ENCODE peak calls at places on chromosome 11, in four cellular contexts. One of them, this sample, is unnamed. For H3K27me3, the result is how much of the 10 kb centered on the place peaks cover.

GRCh38 chr11:72899238-72899637 is 85.0 kb downstream of the ATG16L2 start:
- DNase-seq in Peyer's patch: no peak
- DNase-seq in heart right ventricle: no peak
- DNase-seq in left ventricle myocardium inferior: no peak
- DNase-seq in this sample: no peak

GRCh38 chr11:69638941-69639681 is 1.8 kb upstream of the CCND1 start:
- DNase-seq in Peyer's patch: peak
- DNase-seq in heart right ventricle: peak
- DNase-seq in left ventricle myocardium inferior: peak
- DNase-seq in this sample: peak

GRCh38 chr11:116148645-116149044 is 624.1 kb downstream of the BUD13 start:
- DNase-seq in Peyer's patch: no peak
- DNase-seq in heart right ventricle: no peak
- DNase-seq in left ventricle myocardium inferior: no peak
- DNase-seq in this sample: no peak

GRCh38 chr11:61193596-61193995 is 9.7 kb upstream of the PGA3 start:
- DNase-seq in Peyer's patch: no peak
- DNase-seq in heart right ventricle: no peak
- DNase-seq in left ventricle myocardium inferior: no peak
- DNase-seq in this sample: no peak

GRCh38 chr11:15920856-15921629 is 435.3 kb downstream of the SOX6 start:
- DNase-seq in Peyer's patch: no peak
- DNase-seq in heart right ventricle: peak
- DNase-seq in left ventricle myocardium inferior: peak
- DNase-seq in this sample: no peak

GRCh38 chr11:14500181-14500651 is 605 bp upstream of the COPB1 start:
- DNase-seq in Peyer's patch: peak
- DNase-seq in heart right ventricle: peak
- DNase-seq in left ventricle myocardium inferior: peak
- DNase-seq in this sample: peak

GRCh38 chr11:3738723-3739122 is 58.6 kb downstream of the NUP98 start:
- DNase-seq in Peyer's patch: no peak
- DNase-seq in heart right ventricle: no peak
- DNase-seq in left ventricle myocardium inferior: no peak
- DNase-seq in this sample: no peak

GRCh38 chr11:84289381-84289906 is 1003.3 kb upstream of the CCDC90B start:
- DNase-seq in Peyer's patch: no peak
- DNase-seq in heart right ventricle: no peak
- DNase-seq in left ventricle myocardium inferior: no peak
- DNase-seq in this sample: no peak

GRCh38 chr11:1983601-1983961 is 14.1 kb downstream of the H19 start:
- DNase-seq in Peyer's patch: no peak
- DNase-seq in heart right ventricle: peak
- DNase-seq in left ventricle myocardium inferior: no peak
- DNase-seq in this sample: no peak

GRCh38 chr11:6333112-6333511 is 12.8 kb upstream of the CAVIN3 start:
- DNase-seq in Peyer's patch: no peak
- DNase-seq in heart right ventricle: no peak
- DNase-seq in left ventricle myocardium inferior: no peak
- DNase-seq in this sample: no peak

GRCh38 chr11:69694781-69695180 is 9.0 kb downstream of the FGF19 start:
- DNase-seq in Peyer's patch: no peak
- DNase-seq in heart right ventricle: no peak
- DNase-seq in left ventricle myocardium inferior: no peak
- DNase-seq in this sample: no peak

GRCh38 chr11:20647976-20648565 is 21.3 kb upstream of the NELL1 start:
- DNase-seq in Peyer's patch: peak
- DNase-seq in heart right ventricle: no peak
- DNase-seq in left ventricle myocardium inferior: no peak
- DNase-seq in this sample: no peak

GRCh38 chr11:87778341-87778740 is 396.9 kb downstream of the RAB38 start:
- DNase-seq in Peyer's patch: no peak
- DNase-seq in heart right ventricle: no peak
- DNase-seq in left ventricle myocardium inferior: no peak
- DNase-seq in this sample: no peak

GRCh38 chr11:93075782-93076181 is 106.3 kb downstream of the MTNR1B start:
- DNase-seq in Peyer's patch: no peak
- DNase-seq in heart right ventricle: no peak
- DNase-seq in left ventricle myocardium inferior: no peak
- DNase-seq in this sample: no peak

GRCh38 chr11:117072517-117073218 is 25.6 kb downstream of the SIK3 start:
- DNase-seq in Peyer's patch: no peak
- DNase-seq in heart right ventricle: no peak
- DNase-seq in left ventricle myocardium inferior: no peak
- DNase-seq in this sample: no peak

GRCh38 chr11:85647604-85648299 is at the start of gene TMEM126A:
- DNase-seq in Peyer's patch: peak
- DNase-seq in heart right ventricle: peak
- DNase-seq in left ventricle myocardium inferior: peak
- DNase-seq in this sample: peak

GRCh38 chr11:124961972-124962609 is 8.1 kb downstream of the CCDC15 start:
- DNase-seq in Peyer's patch: no peak
- DNase-seq in heart right ventricle: no peak
- DNase-seq in left ventricle myocardium inferior: no peak
- DNase-seq in this sample: no peak

GRCh38 chr11:58788355-58789023 is 56.0 kb downstream of the GLYATL2 start:
- DNase-seq in Peyer's patch: no peak
- DNase-seq in heart right ventricle: no peak
- DNase-seq in left ventricle myocardium inferior: no peak
- DNase-seq in this sample: peak

GRCh38 chr11:133020321-133020720 is 512.0 kb downstream of the OPCML start:
- DNase-seq in Peyer's patch: no peak
- DNase-seq in heart right ventricle: no peak
- DNase-seq in left ventricle myocardium inferior: no peak
- DNase-seq in this sample: no peak

GRCh38 chr11:73268671-73269271 is 3.4 kb upstream of the P2RY6 start:
- DNase-seq in Peyer's patch: no peak
- DNase-seq in heart right ventricle: no peak
- DNase-seq in left ventricle myocardium inferior: no peak
- DNase-seq in this sample: no peak

GRCh38 chr11:129856036-129856435 is 39.3 kb downstream of the NFRKB start:
- DNase-seq in Peyer's patch: no peak
- DNase-seq in heart right ventricle: no peak
- DNase-seq in left ventricle myocardium inferior: no peak
- DNase-seq in this sample: no peak

GRCh38 chr11:100624346-100624745 is 62.7 kb upstream of the ARHGAP42 start:
- DNase-seq in Peyer's patch: no peak
- DNase-seq in heart right ventricle: no peak
- DNase-seq in left ventricle myocardium inferior: no peak
- DNase-seq in this sample: no peak

GRCh38 chr11:46666982-46667590 is 33.3 kb downstream of the ARHGAP1 start:
- DNase-seq in Peyer's patch: no peak
- DNase-seq in heart right ventricle: peak
- DNase-seq in left ventricle myocardium inferior: no peak
- DNase-seq in this sample: no peak
- H3K27ac ChIP-seq in Peyer's patch: peak
- H3K27ac ChIP-seq in heart right ventricle: peak
- H3K27ac ChIP-seq in left ventricle myocardium inferior: peak
- H3K27ac ChIP-seq in this sample: no peak

DNA sequence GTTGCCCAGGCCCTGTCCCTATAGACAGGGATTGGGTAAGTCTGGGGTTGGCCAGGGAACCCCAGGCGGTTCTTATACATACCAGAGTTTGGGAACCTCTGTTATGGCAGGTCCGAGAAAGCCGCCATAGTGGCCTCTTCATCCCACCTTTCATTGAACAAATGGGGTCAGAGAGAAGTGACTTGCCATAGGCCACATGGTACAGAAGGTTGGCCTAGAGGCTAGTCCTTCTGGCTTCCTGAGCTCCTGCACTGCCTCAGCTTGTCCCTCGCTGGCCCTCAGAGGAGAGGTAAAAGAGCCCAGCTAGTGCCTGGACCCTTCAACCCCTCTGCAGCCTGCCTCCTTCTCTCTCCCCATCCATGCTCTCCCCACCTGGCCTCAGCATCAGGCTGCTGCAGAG is 103.7 kb downstream of the TRIM29 start:
- DNase-seq in Peyer's patch: no peak
- DNase-seq in heart right ventricle: no peak
- DNase-seq in left ventricle myocardium inferior: no peak
- DNase-seq in this sample: no peak
- H3K27me3 ChIP-seq in Peyer's patch: under half
- H3K27me3 ChIP-seq in heart right ventricle: under half
- H3K27me3 ChIP-seq in left ventricle myocardium inferior: under half
- H3K27me3 ChIP-seq in this sample: under half

DNA sequence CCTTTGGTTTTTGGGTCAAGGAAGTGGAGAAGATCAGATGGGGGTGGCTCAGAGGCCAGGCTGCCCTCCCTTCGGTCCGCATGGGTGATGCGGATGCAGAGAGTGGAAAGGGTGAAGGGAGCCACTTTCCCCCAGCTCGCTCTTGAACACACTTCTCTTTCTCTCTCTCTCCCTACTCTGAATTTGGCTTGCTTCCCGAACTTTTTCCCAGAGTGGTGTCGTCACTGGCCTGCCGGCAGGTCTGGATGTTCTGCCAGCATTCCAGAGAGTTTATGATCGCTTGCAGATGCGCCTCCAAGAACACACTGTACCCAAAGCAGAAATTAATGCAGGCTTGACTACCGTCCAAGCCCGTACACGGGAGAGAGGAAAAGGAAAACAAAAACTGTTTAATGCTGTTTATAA is 103.2 kb downstream of the ZBTB16 start:
- DNase-seq in Peyer's patch: peak
- DNase-seq in heart right ventricle: peak
- DNase-seq in left ventricle myocardium inferior: peak
- DNase-seq in this sample: no peak
- H3K4me3 ChIP-seq in Peyer's patch: no peak
- H3K4me3 ChIP-seq in heart right ventricle: no peak
- H3K4me3 ChIP-seq in left ventricle myocardium inferior: peak
- H3K4me3 ChIP-seq in this sample: no peak

GRCh38 chr11:11960687-11961086 is 47.7 kb downstream of the DKK3 start:
- DNase-seq in Peyer's patch: no peak
- DNase-seq in heart right ventricle: no peak
- DNase-seq in left ventricle myocardium inferior: no peak
- DNase-seq in this sample: no peak
- H3K27ac ChIP-seq in Peyer's patch: no peak
- H3K27ac ChIP-seq in heart right ventricle: no peak
- H3K27ac ChIP-seq in left ventricle myocardium inferior: peak
- H3K27ac ChIP-seq in this sample: no peak

GRCh38 chr11:32870676-32871075 is 21.9 kb upstream of the QSER1 start:
- DNase-seq in Peyer's patch: no peak
- DNase-seq in heart right ventricle: peak
- DNase-seq in left ventricle myocardium inferior: no peak
- DNase-seq in this sample: peak

DNA sequence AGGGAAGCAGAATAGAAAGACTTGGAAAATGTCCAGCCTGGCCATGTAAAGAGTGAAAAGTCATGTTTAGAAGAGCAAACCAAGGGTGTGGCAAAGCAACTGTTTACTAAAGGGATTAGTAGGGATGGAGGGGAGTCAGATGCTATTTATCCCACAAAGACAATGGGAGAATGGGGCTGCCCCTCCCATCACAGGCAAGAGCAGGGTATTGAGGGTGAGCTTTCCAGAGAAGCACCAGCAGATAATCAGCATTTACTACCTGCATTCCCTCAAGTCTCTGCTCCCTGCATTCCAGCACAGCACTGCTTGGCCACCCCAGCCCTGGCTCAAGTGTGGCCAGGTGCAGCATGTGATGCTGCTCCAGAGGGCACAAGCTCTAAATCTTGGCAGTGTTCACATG is 18.5 kb upstream of the QSER1 start:
- DNase-seq in Peyer's patch: no peak
- DNase-seq in heart right ventricle: no peak
- DNase-seq in left ventricle myocardium inferior: no peak
- DNase-seq in this sample: no peak
- H3K27me3 ChIP-seq in Peyer's patch: under half
- H3K27me3 ChIP-seq in heart right ventricle: under half
- H3K27me3 ChIP-seq in left ventricle myocardium inferior: under half
- H3K27me3 ChIP-seq in this sample: under half